ENCODE peak calls at places on chromosome 6, in six cellular contexts. S, M, J, N, A and B are unnamed samples.

GRCh38 chr6:7006536-7007191 is 101.1 kb upstream of the RREB1 start:
- DNase-seq in J (no peak), N (peak; percentile 21), S (no peak), M (no peak), A (no peak), B (no peak)

GRCh38 chr6:129859524-129859923 is 1.6 kb downstream of the TMEM244 start:
- DNase-seq in S (peak; percentile 53), M (no peak), A (no peak), J (no peak), N (peak; percentile 31), B (no peak)

GRCh38 chr6:47865206-47865605 is 83.4 kb downstream of the OPN5 start:
- DNase-seq in M (no peak), A (no peak), N (peak; percentile 2), J (no peak), S (no peak), B (no peak)

GRCh38 chr6:4125933-4126864 is 9.2 kb downstream of the ECI2 start:
- DNase-seq in J (no peak), A (no peak), N (peak; percentile 89), M (no peak), S (peak; percentile 94), B (peak; percentile 29)

GRCh38 chr6:166629628-166630027 is 2.6 kb upstream of the RPS6KA2 start:
- DNase-seq in A (no peak), M (no peak), S (peak; percentile 85), J (no peak), N (peak; percentile 57), B (no peak)

GRCh38 chr6:169455470-169455869 is 201.8 kb upstream of the THBS2 start:
- DNase-seq in N (no peak), J (no peak), S (no peak), M (no peak), A (no peak), B (no peak)

GRCh38 chr6:126631343-126631742 is 291.4 kb downstream of the CENPW start:
- DNase-seq in N (peak; percentile 2), A (no peak), S (peak; percentile 33), J (no peak), M (no peak), B (no peak)

GRCh38 chr6:101146389-101146788 is 247.1 kb upstream of the GRIK2 start:
- DNase-seq in N (peak; percentile 84), M (no peak), J (no peak), A (no peak), S (peak; percentile 12), B (no peak)

GRCh38 chr6:41600499-41601247 is 37.6 kb upstream of the MDFI start:
- DNase-seq in M (no peak), A (no peak), N (no peak), S (no peak), J (no peak), B (no peak)

GRCh38 chr6:150683320-150683719 is 83.6 kb downstream of the PLEKHG1 start:
- DNase-seq in A (no peak), S (no peak), N (no peak), M (no peak), J (no peak), B (no peak)

GRCh38 chr6:53412751-53413150 is 64.0 kb upstream of the ELOVL5 start:
- DNase-seq in J (no peak), A (no peak), S (no peak), M (no peak), N (peak; percentile 67), B (no peak)

GRCh38 chr6:136474241-136474640 is 76.0 kb downstream of the MAP7 start:
- DNase-seq in A (no peak), M (no peak), S (no peak), J (no peak), N (no peak), B (no peak)

GRCh38 chr6:113870917-113871316 is 13.8 kb downstream of the MARCKS start:
- DNase-seq in A (no peak), J (no peak), N (no peak), M (no peak), S (peak; percentile 52), B (no peak)

GRCh38 chr6:135233676-135234491 is 52.8 kb downstream of the MYB start:
- DNase-seq in J (peak; percentile 46), A (no peak), S (no peak), M (no peak), N (peak; percentile 3), B (no peak)

GRCh38 chr6:140956567-140957306 is 1176.0 kb upstream of the GJE1 start:
- DNase-seq in N (no peak), M (no peak), J (peak; percentile 94), A (peak; percentile 94), S (peak; percentile 85), B (no peak)

GRCh38 chr6:44086931-44087574 is 40.2 kb downstream of the MRPL14 start:
- DNase-seq in J (no peak), M (no peak), S (peak; percentile 43), A (peak; percentile 10), N (peak; percentile 44), B (no peak)

GRCh38 chr6:157758516-157759023 is 64.5 kb upstream of the SNX9 start:
- DNase-seq in M (no peak), S (no peak), N (no peak), A (no peak), J (no peak), B (no peak)

GRCh38 chr6:85747093-85747492 is 104.4 kb upstream of the SYNCRIP start:
- DNase-seq in N (peak; percentile 40), S (peak; percentile 65), J (no peak), M (no peak), A (no peak), B (no peak)